ENCODE peak calls at places on chromosomes 6 and 20, in six cellular contexts. K is stimulated activated CD4-positive, alpha-beta T cell treated with anti-CD3 and anti-CD28 coated beads, Interleukin-12 subunit alpha, Interleukin-12 subunit beta, amount 100 ng/mL, for 48 hours; H is ACHN; V is left kidney; I is stimulated activated CD8-positive, alpha-beta memory T cell treated with anti-CD3 and anti-CD28 coated beads, Interleukin-15, amount 100 ng/mL, for 1 hour; R is cardiac fibroblast. O is an unnamed sample.

GRCh38 chr20:47713941-47714450 is 71.3 kb downstream of the SULF2 start:
- DNase-seq in K (no peak), V (peak; percentile 63), H (no peak), I (no peak), R (peak; percentile 20), O (peak; percentile 84)

GRCh38 chr20:50789968-50790650 is 4.8 kb upstream of the BCAS4 start:
- DNase-seq in V (no peak), H (no peak), R (no peak), K (no peak), I (no peak), O (no peak)

GRCh38 chr20:24002896-24003295 is 14.3 kb upstream of the GGTLC1 start:
- DNase-seq in V (no peak), R (no peak), K (no peak), H (no peak), I (no peak), O (no peak)

GRCh38 chr6:34200340-34200971 is 36.2 kb upstream of the HMGA1 start:
- DNase-seq in V (no peak), H (no peak), R (peak; percentile 29), K (no peak), I (no peak), O (no peak)

GRCh38 chr6:122956376-122956775 is 39.7 kb upstream of the CLVS2 start:
- DNase-seq in H (no peak), V (no peak), I (no peak), R (no peak), K (no peak), O (no peak)

GRCh38 chr6:112710710-112711109 is 363.6 kb downstream of the RFPL4B start:
- DNase-seq in R (no peak), I (no peak), H (no peak), K (no peak), V (no peak), O (no peak)

GRCh38 chr20:23235173-23236027 is 115.2 kb upstream of the NXT1 start:
- DNase-seq in K (peak; percentile 7), R (peak; percentile 77), I (no peak), H (no peak), V (peak; percentile 79), O (peak; percentile 84)

GRCh38 chr6:8556370-8557018 is 121.1 kb upstream of the SLC35B3 start:
- DNase-seq in V (peak; percentile 7), H (peak; percentile 21), I (no peak), K (no peak), R (peak; percentile 56), O (no peak)

GRCh38 chr20:59014680-59015389 is 4.4 kb upstream of the TUBB1 start:
- DNase-seq in I (no peak), H (no peak), K (no peak), V (no peak), R (no peak), O (peak; percentile 44)

GRCh38 chr6:123323419-123324329 is 313.1 kb downstream of the TRDN start:
- DNase-seq in I (no peak), H (no peak), V (no peak), K (no peak), R (peak; percentile 51), O (no peak)

GRCh38 chr20:31543966-31544598 is 29.8 kb downstream of the HM13 start:
- DNase-seq in K (no peak), V (peak; percentile 49), I (no peak), H (peak; percentile 39), R (peak; percentile 92), O (no peak)

O was measured in aorta.